ENCODE peak calls at places on chromosomes 3 and 15, in four cellular contexts. W, J, C and O are unnamed samples.
A peak's percentile ranks its signal among the peaks of the same experiment; 100 is the strongest.

GRCh38 chr3:36842275-36842674 is 77.9 kb upstream of the DCLK3 start:
- DNase-seq in W (no peak), J (no peak), C (no peak), O (no peak)

GRCh38 chr3:196388946-196389345 is 43.3 kb downstream of the UBXN7 start:
- DNase-seq in W (peak; percentile 30), J (no peak), C (no peak), O (no peak)

GRCh38 chr15:67937153-67937761 is 97.4 kb upstream of the RNU6-1 start:
- DNase-seq in W (no peak), J (peak; percentile 16), C (no peak), O (no peak)

GRCh38 chr3:59366218-59366617 is 316.4 kb upstream of the CFAP20DC start:
- DNase-seq in W (no peak), J (no peak), C (no peak), O (no peak)

GRCh38 chr3:49362579-49362978 is 4.4 kb upstream of the GPX1 start:
- DNase-seq in W (peak; percentile 54), J (no peak), C (no peak), O (no peak)

GRCh38 chr3:109023656-109024254 is 70.1 kb upstream of the GUCA1C start:
- DNase-seq in W (peak; percentile 71), J (peak; percentile 27), C (no peak), O (peak; percentile 14)

GRCh38 chr3:11136871-11137626 is 17.2 kb upstream of the HRH1 start:
- DNase-seq in W (peak; percentile 100), J (peak; percentile 99), C (peak; percentile 90), O (no peak)

GRCh38 chr15:85331666-85332261 is 48.6 kb upstream of the AKAP13 start:
- DNase-seq in W (no peak), J (no peak), C (no peak), O (no peak)

GRCh38 chr3:12428131-12428530 is 56.1 kb upstream of the TSEN2 start:
- DNase-seq in W (no peak), J (no peak), C (no peak), O (no peak)

GRCh38 chr3:157248590-157249425 is 88.9 kb upstream of the CCNL1 start:
- DNase-seq in W (peak; percentile 95), J (peak; percentile 62), C (peak; percentile 83), O (no peak)

GRCh38 chr15:68687136-68687735 is 108.4 kb downstream of the CORO2B start:
- DNase-seq in W (no peak), J (no peak), C (no peak), O (no peak)

GRCh38 chr3:98732239-98733054 is 30.7 kb upstream of the ST3GAL6 start:
- DNase-seq in W (peak; percentile 26), J (peak; percentile 50), C (no peak), O (no peak)

GRCh38 chr3:47762233-47762632 is 19.5 kb downstream of the SMARCC1 start:
- DNase-seq in W (no peak), J (no peak), C (no peak), O (no peak)

GRCh38 chr3:172140499-172141391 is 101.4 kb downstream of the FNDC3B start:
- DNase-seq in W (peak; percentile 99), J (peak; percentile 73), C (peak; percentile 95), O (no peak)

GRCh38 chr3:55332191-55332590 is 154.9 kb downstream of the WNT5A start:
- DNase-seq in W (no peak), J (no peak), C (no peak), O (no peak)

GRCh38 chr3:50418845-50419244 is 59.5 kb upstream of the TMEM115 start:
- DNase-seq in W (peak; percentile 21), J (no peak), C (no peak), O (no peak)

GRCh38 chr3:89889386-89889785 is 782.0 kb downstream of the EPHA3 start:
- DNase-seq in W (no peak), J (no peak), C (no peak), O (no peak)

GRCh38 chr3:9826815-9827574 is 16.8 kb downstream of the RPUSD3 start:
- DNase-seq in W (peak; percentile 37), J (no peak), C (no peak), O (no peak)

GRCh38 chr3:76998555-76998954 is 41.3 kb upstream of the ROBO2 start:
- DNase-seq in W (no peak), J (peak; percentile 6), C (no peak), O (no peak)

GRCh38 chr3:64906011-64906410 is 218.2 kb upstream of the ADAMTS9 start:
- DNase-seq in W (no peak), J (no peak), C (no peak), O (no peak)

GRCh38 chr3:101897013-101897412 is 47.7 kb downstream of the NFKBIZ start:
- DNase-seq in W (no peak), J (no peak), C (no peak), O (no peak)

GRCh38 chr15:31814082-31814481 is 216.2 kb upstream of the CHRNA7 start:
- DNase-seq in W (no peak), J (no peak), C (no peak), O (no peak)

GRCh38 chr3:112770026-112770626 is 76.5 kb downstream of the CD200R1L start:
- DNase-seq in W (peak; percentile 69), J (peak; percentile 30), C (no peak), O (no peak)

GRCh38 chr3:141020139-141020940 is 30.8 kb upstream of the SPSB4 start:
- DNase-seq in W (peak; percentile 2), J (no peak), C (no peak), O (no peak)

GRCh38 chr3:159149633-159150032 is 347.8 kb downstream of the MFSD1 start:
- DNase-seq in W (no peak), J (no peak), C (no peak), O (no peak)

GRCh38 chr3:155443821-155444220 is 150.3 kb upstream of the STRIT1 start:
- DNase-seq in W (no peak), J (no peak), C (no peak), O (no peak)

GRCh38 chr3:43391621-43392020 is 105.3 kb downstream of the SNRK start:
- DNase-seq in W (no peak), J (no peak), C (no peak), O (no peak)

GRCh38 chr15:55630921-55631320 is 42.8 kb upstream of the PYGO1 start:
- DNase-seq in W (peak; percentile 62), J (no peak), C (no peak), O (no peak)

GRCh38 chr15:95152741-95153140 is 921.4 kb downstream of the MCTP2 start:
- DNase-seq in W (no peak), J (no peak), C (no peak), O (no peak)

GRCh38 chr15:32802296-32802936 is 84.6 kb downstream of the GREM1 start:
- DNase-seq in W (peak; percentile 96), J (no peak), C (no peak), O (no peak)

GRCh38 chr3:126201168-126201567 is 20.8 kb upstream of the ALDH1L1 start:
- DNase-seq in W (no peak), J (no peak), C (no peak), O (no peak)

GRCh38 chr3:31382856-31383255 is 149.9 kb upstream of the STT3B start:
- DNase-seq in W (no peak), J (no peak), C (no peak), O (no peak)

GRCh38 chr3:8345396-8345795 is 156.2 kb upstream of the LMCD1 start:
- DNase-seq in W (peak; percentile 3), J (no peak), C (no peak), O (no peak)

GRCh38 chr15:90986790-90987507 is 7.4 kb downstream of the PRC1 start:
- DNase-seq in W (no peak), J (no peak), C (no peak), O (no peak)

GRCh38 chr3:105722943-105723556 is 145.8 kb downstream of the CBLB start:
- DNase-seq in W (no peak), J (no peak), C (no peak), O (no peak)

GRCh38 chr3:189936210-189936609 is 184.5 kb downstream of the P3H2 start:
- DNase-seq in W (no peak), J (peak; percentile 24), C (no peak), O (no peak)